ENCODE peak calls at places on chromosomes 6 and 20, in seven cellular contexts. M is mucosa of descending colon; F is right lobe of liver; D is foreskin fibroblast; C is tibial artery; A is CD4-positive, alpha-beta T cell; O is dorsolateral prefrontal cortex. P is an unnamed sample.
A peak's percentile ranks its signal among the peaks of the same experiment; 100 is the strongest.

GRCh38 chr6:154567695-154568220 is 57.3 kb upstream of the CNKSR3 start:
- DNase-seq in F (no peak), O (no peak), A (no peak), C (no peak), D (no peak), M (no peak), P (no peak)

GRCh38 chr6:72624557-72625160 is 2.8 kb downstream of the KCNQ5 start:
- DNase-seq in D (no peak), O (no peak), M (no peak), A (no peak), F (no peak), C (no peak), P (peak; percentile 42)

GRCh38 chr6:21750479-21751018 is 157.0 kb downstream of the SOX4 start:
- DNase-seq in M (no peak), D (no peak), F (no peak), O (no peak), C (no peak), A (no peak), P (no peak)

GRCh38 chr6:41439524-41440418 is 104.4 kb downstream of the NCR2 start:
- DNase-seq in A (no peak), M (no peak), O (no peak), F (no peak), D (no peak), C (no peak), P (no peak)

GRCh38 chr6:5238336-5238735 is 22.4 kb downstream of the LYRM4 start:
- DNase-seq in A (no peak), D (no peak), M (no peak), F (no peak), O (no peak), C (no peak), P (no peak)

GRCh38 chr6:38110407-38111025 is 291.0 kb downstream of the ZFAND3 start:
- DNase-seq in O (no peak), F (no peak), M (no peak), D (no peak), A (no peak), C (no peak), P (no peak)

GRCh38 chr6:116779569-116780164 is 14.1 kb upstream of the FAM162B start:
- DNase-seq in O (no peak), A (no peak), F (no peak), D (no peak), M (peak; percentile 27), C (no peak), P (peak; percentile 30)

GRCh38 chr6:107719160-107719559 is 105.0 kb downstream of the SCML4 start:
- DNase-seq in D (no peak), A (no peak), F (no peak), C (no peak), O (no peak), M (no peak), P (no peak)

GRCh38 chr20:10675456-10675848 is 1.7 kb upstream of the JAG1 start:
- DNase-seq in F (no peak), M (no peak), O (no peak), D (no peak), C (no peak), A (no peak), P (no peak)

GRCh38 chr20:46255440-46256104 is 52.7 kb downstream of the CDH22 start:
- DNase-seq in D (no peak), M (peak; percentile 89), A (peak; percentile 14), C (peak; percentile 35), O (peak; percentile 99), F (peak; percentile 89), P (peak; percentile 3)

GRCh38 chr6:147117580-147117979 is 86.6 kb upstream of the STXBP5 start:
- DNase-seq in F (no peak), D (no peak), M (no peak), A (no peak), O (no peak), C (no peak), P (no peak)

DNA sequence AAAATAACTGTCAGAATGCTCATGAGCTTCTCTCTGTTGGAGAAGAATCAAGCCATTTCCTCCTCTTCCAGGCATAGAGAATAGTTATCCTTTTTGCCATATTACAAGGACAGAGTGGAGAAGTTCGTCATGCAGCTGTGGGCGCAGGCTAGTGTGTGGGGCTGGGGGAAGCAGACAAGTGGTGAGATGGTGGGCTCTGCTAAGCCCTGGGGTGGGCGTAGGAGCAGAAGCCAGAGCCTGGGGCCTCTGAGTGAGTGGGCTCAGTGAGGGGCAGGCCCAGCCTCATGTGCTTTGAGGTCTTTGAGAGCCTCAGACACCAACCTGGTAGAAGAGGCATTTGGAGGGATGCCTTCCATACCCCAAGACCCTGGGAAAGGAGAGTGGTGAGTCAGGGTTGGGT is 19.4 kb downstream of the ARID1B start:
- DNase-seq in M (no peak), F (no peak), C (no peak), D (no peak), A (no peak), O (no peak), P (no peak)
- TF ChIP-seq CTCF in M (no peak), F (no peak), C (no peak), D (no peak), A (no peak), O (no peak), P (no peak)

GRCh38 chr6:113221850-113222249 is 635.3 kb upstream of the MARCKS start:
- DNase-seq in O (no peak), F (no peak), M (no peak), D (no peak), C (no peak), A (no peak), P (no peak)

GRCh38 chr6:113220832-113221231 is 636.3 kb upstream of the MARCKS start:
- DNase-seq in D (no peak), O (no peak), F (no peak), C (no peak), A (no peak), M (no peak), P (no peak)

GRCh38 chr6:113219783-113220182 is 637.4 kb upstream of the MARCKS start:
- DNase-seq in D (no peak), O (no peak), A (no peak), M (no peak), F (no peak), C (no peak), P (no peak)
- TF ChIP-seq CTCF in D (no peak), O (no peak), A (no peak), M (no peak), F (no peak), C (no peak), P (no peak)

DNA sequence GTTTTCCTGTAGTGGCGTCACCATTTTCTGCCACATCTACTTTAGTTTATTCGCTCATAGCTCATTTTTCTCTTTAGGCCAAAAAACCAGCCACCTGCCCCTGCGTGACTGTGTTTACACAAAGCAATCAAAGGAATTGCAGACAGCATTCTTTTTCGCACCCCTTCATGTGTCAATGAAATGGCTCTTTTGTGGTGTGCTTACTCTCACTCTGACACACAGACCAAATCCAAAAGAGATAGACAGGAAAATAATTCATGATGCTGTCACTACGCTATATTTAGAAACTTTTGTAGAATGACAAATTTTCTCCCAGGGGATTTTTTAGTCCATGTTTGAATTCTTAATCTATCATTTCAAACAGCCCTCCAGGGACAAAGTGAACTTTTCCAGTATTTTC is 37.8 kb upstream of the KHDRBS2 start:
- DNase-seq in O (no peak), A (no peak), F (no peak), C (no peak), D (no peak), M (no peak), P (no peak)
- TF ChIP-seq CTCF in O (no peak), A (no peak), F (no peak), C (no peak), D (no peak), M (no peak), P (no peak)

GRCh38 chr20:43477193-43477592 is 19.5 kb downstream of the SRSF6 start:
- DNase-seq in O (no peak), D (no peak), A (no peak), F (no peak), C (no peak), M (no peak), P (no peak)

GRCh38 chr20:43477634-43478033 is 19.9 kb downstream of the SRSF6 start:
- DNase-seq in O (no peak), D (no peak), F (no peak), C (no peak), M (no peak), A (no peak), P (no peak)

GRCh38 chr20:43467589-43467988 is 9.9 kb downstream of the SRSF6 start:
- DNase-seq in D (no peak), O (no peak), F (no peak), C (no peak), A (no peak), M (no peak), P (no peak)

DNA sequence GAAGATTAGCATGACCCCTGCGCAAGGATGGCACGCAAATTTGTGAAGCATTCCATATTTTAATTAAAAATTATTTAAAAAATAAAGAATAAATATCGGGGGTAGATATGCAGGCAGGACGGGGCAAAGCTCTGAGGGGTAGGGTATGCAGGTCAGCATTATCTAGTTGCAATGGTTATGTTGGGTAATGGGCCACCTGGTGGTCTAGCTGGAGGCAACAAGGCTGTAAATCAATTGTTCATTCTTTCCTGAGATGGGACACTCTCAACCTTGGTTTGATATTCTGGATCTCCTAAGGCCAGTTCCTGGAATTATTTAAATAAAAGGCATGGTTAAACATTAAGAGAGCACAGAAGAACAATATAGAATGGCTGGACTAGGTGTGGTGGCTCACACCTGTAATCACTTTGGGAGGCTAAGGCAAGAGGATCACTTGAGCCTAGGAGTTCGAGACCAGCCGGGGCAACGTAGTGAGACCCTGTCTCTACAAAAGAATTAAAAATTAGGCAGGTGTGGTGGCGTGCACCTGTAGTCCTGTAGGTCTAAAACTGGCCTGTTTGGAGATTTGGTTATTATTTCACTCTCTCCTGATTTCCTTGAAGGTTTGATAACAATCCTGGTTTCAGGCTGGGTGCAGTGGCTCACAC is 15.5 kb downstream of the SRSF6 start:
- DNase-seq in O (no peak), C (no peak), M (no peak), F (no peak), D (no peak), A (no peak), P (no peak)
- TF ChIP-seq CTCF in O (no peak), C (no peak), M (no peak), F (no peak), D (no peak), A (no peak), P (no peak)

GRCh38 chr20:15512916-15513315 is 1060.3 kb downstream of the KIF16B start:
- DNase-seq in D (no peak), A (no peak), M (no peak), O (no peak), F (no peak), C (no peak), P (no peak)
- TF ChIP-seq CTCF in D (no peak), A (no peak), M (no peak), O (no peak), F (no peak), C (no peak), P (no peak)

DNA sequence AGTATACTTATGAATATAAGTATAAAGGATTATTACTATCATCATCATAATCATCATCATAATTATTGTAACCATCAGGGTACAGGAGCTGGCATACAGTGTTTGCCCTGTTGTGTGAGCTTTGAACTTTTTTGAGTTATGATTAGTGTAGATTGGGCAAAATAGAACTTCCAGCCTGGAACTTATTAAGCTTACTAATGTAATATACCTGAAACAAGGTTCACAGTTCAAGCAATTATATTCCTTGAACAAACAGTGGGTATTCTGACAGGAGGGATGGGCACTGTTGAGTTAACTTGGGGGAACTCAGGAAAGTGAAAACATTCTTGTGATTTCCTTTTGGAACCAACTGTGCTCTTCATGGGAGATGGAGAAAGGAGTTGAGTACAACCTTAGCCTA is 680.0 kb downstream of the DOK5 start:
- DNase-seq in D (no peak), C (no peak), M (no peak), O (no peak), A (no peak), F (no peak), P (no peak)
- TF ChIP-seq CTCF in D (no peak), C (no peak), M (no peak), O (no peak), A (no peak), F (no peak), P (no peak)